ENCODE peak calls at places on chromosomes 12 and 14, in seven cellular contexts. M is neuronal stem cell, R is heart left ventricle, Z is heart right ventricle, V is fibroblast of lung, E is left ventricle myocardium inferior, J is ovary. G is an unnamed sample. For H3K4me1 and H3K27me3, the result is how much of the 10 kb centered on the place peaks cover.

GRCh38 chr14:59358105-59358504 is 107.1 kb downstream of the GPR135 start:
- DNase-seq in M (no peak), R (peak), Z (peak), V (peak), E (peak), J (no peak), G (peak)

GRCh38 chr12:91326043-91327027 is 143.7 kb upstream of the DCN start:
- DNase-seq in M (peak), R (peak), Z (no peak), V (peak), E (no peak), J (peak), G (peak)

GRCh38 chr12:13523926-13524325 is 327.4 kb downstream of the EMP1 start:
- DNase-seq in M (no peak), R (no peak), Z (no peak), V (no peak), E (no peak), J (no peak), G (no peak)

GRCh38 chr12:81998761-81999378 is 239.7 kb upstream of the PPFIA2 start:
- DNase-seq in M (no peak), R (no peak), Z (no peak), V (no peak), E (no peak), J (no peak), G (no peak)

GRCh38 chr12:25162866-25163265 is 32.1 kb downstream of the DNAI7 start:
- DNase-seq in M (no peak), R (no peak), Z (no peak), V (no peak), E (no peak), J (no peak), G (no peak)

GRCh38 chr12:13713746-13714400 is 267.5 kb downstream of the GRIN2B start:
- DNase-seq in M (no peak), R (no peak), Z (no peak), V (no peak), E (no peak), J (no peak), G (no peak)

GRCh38 chr12:26113853-26114719 is 10.8 kb downstream of the BHLHE41 start:
- DNase-seq in M (peak), R (peak), Z (peak), V (peak), E (peak), J (peak), G (peak)

GRCh38 chr12:102528111-102528510 is 47.7 kb upstream of the IGF1 start:
- DNase-seq in M (no peak), R (no peak), Z (no peak), V (no peak), E (no peak), J (no peak), G (no peak)

GRCh38 chr12:131048611-131048990 is 94.9 kb downstream of the ADGRD1 start:
- DNase-seq in M (no peak), R (no peak), Z (no peak), V (no peak), E (no peak), J (no peak), G (no peak)

GRCh38 chr14:74049886-74050495 is 30.8 kb downstream of the BBOF1 start:
- DNase-seq in M (no peak), R (no peak), Z (no peak), V (no peak), E (no peak), J (no peak), G (peak)

GRCh38 chr12:80186727-80187217 is 87.4 kb downstream of the OTOGL start:
- DNase-seq in M (peak), R (peak), Z (no peak), V (peak), E (no peak), J (peak), G (peak)

GRCh38 chr12:131536337-131536736 is 174.6 kb upstream of the SFSWAP start:
- DNase-seq in M (no peak), R (no peak), Z (no peak), V (no peak), E (no peak), J (no peak), G (no peak)

GRCh38 chr12:91889059-91889458 is 256.6 kb downstream of the BTG1 start:
- DNase-seq in M (no peak), R (no peak), Z (no peak), V (no peak), E (no peak), J (no peak), G (no peak)

GRCh38 chr14:65333926-65334687 is 78.4 kb upstream of the FUT8 start:
- DNase-seq in M (no peak), R (no peak), Z (peak), V (peak), E (peak), J (no peak), G (peak)

GRCh38 chr14:104865069-104865630 is at the start of gene CEP170B:
- DNase-seq in M (no peak), R (no peak), Z (peak), V (peak), E (peak), J (no peak), G (peak)

GRCh38 chr14:104863923-104864266 is 1.2 kb upstream of the CEP170B start:
- DNase-seq in M (no peak), R (no peak), Z (no peak), V (no peak), E (no peak), J (no peak), G (no peak)

GRCh38 chr14:104865631-104866441 is 768 bp downstream of the CEP170B start:
- DNase-seq in M (no peak), R (peak), Z (peak), V (peak), E (peak), J (peak), G (peak)

GRCh38 chr14:104863131-104863862 is 1.8 kb upstream of the CEP170B start:
- DNase-seq in M (no peak), R (no peak), Z (no peak), V (no peak), E (peak), J (no peak), G (no peak)

GRCh38 chr14:104864267-104865068 is 600 bp upstream of the CEP170B start:
- DNase-seq in M (peak), R (no peak), Z (peak), V (no peak), E (peak), J (peak), G (peak)
- H3K4me3 ChIP-seq in M (peak), R (peak), Z (peak), V (peak), E (peak), J (peak), G (peak)

GRCh38 chr14:92668266-92668973 is 80.0 kb downstream of the LGMN start:
- DNase-seq in M (no peak), R (no peak), Z (no peak), V (no peak), E (no peak), J (no peak), G (no peak)
- H3K4me1 ChIP-seq in M (under half), R (under half), Z (under half), V (under half), E (under half), J (under half), G (under half)

DNA sequence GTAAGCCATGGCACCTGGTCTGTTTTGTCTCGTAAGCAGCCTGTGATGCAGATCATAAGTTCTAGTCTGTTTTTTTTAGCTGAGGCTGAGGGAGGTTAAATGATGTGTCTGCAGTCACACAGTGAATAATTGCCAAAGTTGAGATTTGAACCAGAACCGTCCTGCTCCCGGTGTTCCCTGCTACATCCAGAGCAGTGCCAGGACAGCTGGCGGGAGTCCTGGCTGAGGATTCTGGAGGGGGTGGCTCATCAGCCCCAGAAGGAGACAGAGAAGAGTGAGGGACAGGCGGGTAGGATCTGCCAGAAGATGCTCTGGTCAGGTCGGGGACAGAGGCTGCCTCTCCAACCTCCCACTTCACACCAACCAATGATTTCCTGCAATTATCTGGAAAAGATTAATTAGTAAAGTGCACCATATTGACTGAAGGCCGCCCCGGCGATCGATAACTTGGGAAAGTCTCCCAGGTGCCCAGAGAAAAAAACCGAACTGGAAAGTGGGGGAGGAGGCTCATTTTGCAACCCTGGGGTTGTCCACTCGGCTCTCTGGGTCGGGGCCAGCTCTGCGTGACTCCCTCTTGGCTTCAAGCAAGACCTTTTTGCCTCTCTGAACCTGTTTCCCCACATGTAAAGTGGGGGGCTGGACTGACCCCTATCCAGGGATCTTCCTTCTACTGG is 42.1 kb downstream of the MVK start:
- DNase-seq in M (no peak), R (no peak), Z (no peak), V (no peak), E (no peak), J (no peak), G (no peak)
- H3K27me3 ChIP-seq in M (half or more), R (under half), Z (under half), V (under half), E (half or more), J (under half), G (half or more)

DNA sequence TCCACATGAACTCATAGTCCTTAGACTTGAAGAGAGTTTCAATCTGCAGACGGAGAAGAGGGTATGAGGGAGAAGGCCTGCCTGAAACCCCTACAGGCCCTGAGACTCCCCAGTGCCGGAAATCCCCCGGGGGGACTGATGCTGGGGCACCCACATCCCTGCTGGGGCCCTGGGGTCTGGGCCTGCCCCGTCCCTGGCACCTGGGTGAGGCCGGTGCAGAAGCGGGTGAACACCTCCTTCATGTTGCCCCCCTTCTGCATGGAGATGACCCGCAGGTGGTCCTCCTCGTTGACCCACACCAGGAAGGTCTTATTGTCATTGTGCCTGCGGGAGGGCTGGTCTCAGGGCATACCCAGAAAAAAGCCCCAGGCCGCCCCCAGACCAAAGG is 2.4 kb downstream of the CKB start:
- DNase-seq in M (no peak), R (no peak), Z (peak), V (no peak), E (no peak), J (no peak), G (no peak)
- H3K4me3 ChIP-seq in M (peak), R (peak), Z (peak), V (no peak), E (peak), J (no peak), G (peak)

DNA sequence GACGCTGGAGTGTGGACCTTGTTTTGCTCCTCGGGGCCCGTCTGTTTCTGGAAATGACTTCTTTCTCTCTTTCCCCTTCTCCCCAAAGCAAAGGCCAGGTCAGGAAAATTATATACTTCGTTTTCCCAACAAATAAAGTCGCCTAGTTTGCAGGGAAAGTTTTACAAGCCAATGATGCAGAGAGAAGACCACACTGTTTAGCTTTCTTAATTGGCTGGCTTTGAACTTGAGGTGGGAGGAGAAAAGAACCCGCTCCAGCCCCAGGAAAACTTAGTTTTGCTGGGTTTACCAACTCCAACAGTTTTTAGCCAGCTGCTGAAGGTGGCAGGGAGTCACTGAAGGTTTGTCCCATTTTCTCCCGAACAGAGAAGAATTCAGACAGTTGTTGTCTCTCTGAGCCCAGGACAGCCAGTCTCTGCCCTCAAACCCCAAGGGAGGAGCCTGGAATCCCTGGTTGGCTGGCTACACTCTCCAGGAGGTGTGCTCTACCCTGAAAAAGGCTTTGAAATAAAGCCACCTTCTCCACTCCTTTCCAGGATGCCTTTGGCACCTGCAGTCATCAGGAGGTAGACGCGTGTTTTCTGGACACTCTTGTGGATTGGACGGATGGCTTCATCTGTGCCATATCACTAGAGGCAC is 24.8 kb downstream of the BCL11B start:
- DNase-seq in M (no peak), R (no peak), Z (no peak), V (no peak), E (no peak), J (no peak), G (no peak)
- H3K4me1 ChIP-seq in M (under half), R (under half), Z (under half), V (under half), E (under half), J (under half), G (under half)

DNA sequence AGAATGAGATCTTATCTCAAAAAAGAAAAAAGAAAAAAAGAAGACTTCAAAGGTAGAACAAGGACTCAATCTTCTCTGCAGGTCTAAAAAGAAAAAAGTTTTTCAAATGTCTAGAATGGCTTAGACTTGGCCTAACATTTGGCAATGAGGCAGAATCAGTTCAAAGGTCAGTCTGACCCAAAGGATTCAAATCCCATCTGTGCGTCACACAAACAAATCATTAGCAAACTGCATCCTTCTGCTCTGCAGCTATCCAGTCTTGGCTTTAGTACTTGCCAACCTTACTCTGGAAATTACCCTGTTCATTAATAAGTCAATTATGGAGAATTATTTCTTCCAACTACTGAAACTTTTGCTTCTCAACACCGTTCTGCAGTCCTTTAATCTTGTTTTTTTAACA is 3.1 kb downstream of the YAF2 start:
- DNase-seq in M (no peak), R (peak), Z (no peak), V (peak), E (no peak), J (no peak), G (no peak)
- H3K27me3 ChIP-seq in M (under half), R (under half), Z (under half), V (under half), E (under half), J (under half), G (under half)

GRCh38 chr14:95464103-95464502 is 52.3 kb downstream of the SYNE3 start:
- DNase-seq in M (no peak), R (no peak), Z (no peak), V (no peak), E (no peak), J (no peak), G (no peak)
- H3K4me3 ChIP-seq in M (no peak), R (no peak), Z (no peak), V (no peak), E (no peak), J (no peak), G (no peak)

G was measured in adipocyte.